ENCODE peak calls at places on chromosomes 3 and 15, in five cellular contexts. T, W, R, L and H are unnamed samples.

GRCh38 chr3:179071161-179071568 is 444 bp downstream of the ZMAT3 start:
- DNase-seq in R (peak), T (no peak), W (peak), L (no peak), H (no peak)

GRCh38 chr3:72011495-72011894 is 226.5 kb upstream of the PROK2 start:
- DNase-seq in L (no peak), W (no peak), R (no peak), T (peak), H (no peak)

GRCh38 chr15:98924311-98925049 is 83.1 kb downstream of the PGPEP1L start:
- DNase-seq in T (peak), L (no peak), R (no peak), W (peak), H (no peak)

GRCh38 chr3:72336821-72337479 is 511.3 kb downstream of the SHQ1 start:
- DNase-seq in W (peak), L (no peak), R (no peak), T (peak), H (peak)

GRCh38 chr3:134355416-134355815 is 18.8 kb downstream of the AMOTL2 start:
- DNase-seq in R (no peak), T (no peak), W (no peak), L (no peak), H (no peak)

GRCh38 chr3:44976002-44976815 is at the start of the genes EXOSC7 and ZDHHC3:
- DNase-seq in T (peak), W (peak), R (peak), L (no peak), H (peak)

GRCh38 chr3:133540896-133541674 is 32.4 kb upstream of the CDV3 start:
- DNase-seq in R (peak), L (peak), W (peak), T (no peak), H (no peak)

GRCh38 chr3:188084751-188085595 is 69.0 kb upstream of the LPP start:
- DNase-seq in T (no peak), W (no peak), L (no peak), R (no peak), H (no peak)

GRCh38 chr15:42143356-42143755 is 13.1 kb downstream of the PLA2G4F start:
- DNase-seq in R (no peak), L (no peak), T (no peak), W (no peak), H (no peak)

GRCh38 chr3:60431599-60431958 is 819.7 kb downstream of the FHIT start:
- DNase-seq in W (no peak), R (no peak), T (no peak), L (no peak), H (no peak)

GRCh38 chr3:131960324-131960723 is 74.5 kb downstream of the CPNE4 start:
- DNase-seq in T (no peak), W (no peak), R (no peak), L (no peak), H (no peak)

GRCh38 chr3:158847885-158848284 is 46.0 kb downstream of the MFSD1 start:
- DNase-seq in R (no peak), T (no peak), W (no peak), L (no peak), H (no peak)

GRCh38 chr3:67804545-67804944 is 150.1 kb upstream of the SUCLG2 start:
- DNase-seq in L (no peak), T (no peak), R (peak), W (no peak), H (no peak)

GRCh38 chr3:99579965-99580364 is 58.4 kb upstream of the COL8A1 start:
- DNase-seq in T (no peak), R (no peak), L (peak), W (no peak), H (no peak)

GRCh38 chr3:9196009-9196408 is 53.4 kb downstream of the SRGAP3 start:
- DNase-seq in T (no peak), L (no peak), R (no peak), W (no peak), H (no peak)

GRCh38 chr3:46981932-46982471 is 2.5 kb downstream of the NBEAL2 start:
- DNase-seq in L (no peak), W (peak), R (no peak), T (no peak), H (no peak)

GRCh38 chr15:48244923-48245322 is 38.8 kb downstream of the SLC12A1 start:
- DNase-seq in T (no peak), L (no peak), R (no peak), W (no peak), H (no peak)

GRCh38 chr15:48914717-48915116 is 36.8 kb downstream of the EID1 start:
- DNase-seq in R (no peak), L (no peak), W (no peak), T (no peak), H (peak)

GRCh38 chr15:43969802-43970375 is 143.1 kb downstream of the WDR76 start:
- DNase-seq in W (no peak), T (no peak), L (no peak), R (no peak), H (no peak)

GRCh38 chr3:48708481-48708889 is 8.5 kb downstream of the IP6K2 start:
- DNase-seq in L (no peak), W (no peak), R (no peak), T (no peak), H (no peak)

GRCh38 chr15:77226652-77227051 is 155.7 kb upstream of the TSPAN3 start:
- DNase-seq in R (no peak), W (peak), L (no peak), T (no peak), H (no peak)

GRCh38 chr3:159852821-159853505 is 135.7 kb upstream of the IL12A start:
- DNase-seq in L (no peak), T (peak), W (peak), R (peak), H (no peak)

GRCh38 chr3:12400795-12401194 is 83.5 kb upstream of the TSEN2 start:
- DNase-seq in T (no peak), R (no peak), L (no peak), W (peak), H (no peak)

GRCh38 chr3:172892158-172892557 is 141.6 kb downstream of the ECT2 start:
- DNase-seq in T (no peak), W (peak), R (no peak), L (no peak), H (no peak)

GRCh38 chr15:67584157-67584556 is 41.7 kb downstream of the MAP2K5 start:
- DNase-seq in W (no peak), L (no peak), T (no peak), R (no peak), H (no peak)

GRCh38 chr3:172666873-172667694 is 43.8 kb downstream of the NCEH1 start:
- DNase-seq in T (peak), R (peak), W (peak), L (no peak), H (peak)

GRCh38 chr15:58870451-58870850 is 63.0 kb downstream of the SLTM start:
- DNase-seq in W (no peak), R (no peak), L (no peak), T (no peak), H (no peak)

GRCh38 chr3:134627831-134628230 is 23.0 kb downstream of the KY start:
- DNase-seq in L (no peak), W (no peak), R (no peak), T (no peak), H (no peak)

GRCh38 chr3:12656193-12656592 is 7.7 kb downstream of the RAF1 start:
- DNase-seq in W (no peak), R (no peak), T (peak), L (no peak), H (no peak)

GRCh38 chr15:37079726-37080125 is 20.6 kb downstream of the MEIS2 start:
- DNase-seq in L (no peak), W (no peak), T (no peak), R (no peak), H (no peak)

GRCh38 chr3:46930945-46931403 is 45.6 kb downstream of the CCDC12 start:
- DNase-seq in T (peak), W (peak), L (no peak), R (no peak), H (no peak)

DNA sequence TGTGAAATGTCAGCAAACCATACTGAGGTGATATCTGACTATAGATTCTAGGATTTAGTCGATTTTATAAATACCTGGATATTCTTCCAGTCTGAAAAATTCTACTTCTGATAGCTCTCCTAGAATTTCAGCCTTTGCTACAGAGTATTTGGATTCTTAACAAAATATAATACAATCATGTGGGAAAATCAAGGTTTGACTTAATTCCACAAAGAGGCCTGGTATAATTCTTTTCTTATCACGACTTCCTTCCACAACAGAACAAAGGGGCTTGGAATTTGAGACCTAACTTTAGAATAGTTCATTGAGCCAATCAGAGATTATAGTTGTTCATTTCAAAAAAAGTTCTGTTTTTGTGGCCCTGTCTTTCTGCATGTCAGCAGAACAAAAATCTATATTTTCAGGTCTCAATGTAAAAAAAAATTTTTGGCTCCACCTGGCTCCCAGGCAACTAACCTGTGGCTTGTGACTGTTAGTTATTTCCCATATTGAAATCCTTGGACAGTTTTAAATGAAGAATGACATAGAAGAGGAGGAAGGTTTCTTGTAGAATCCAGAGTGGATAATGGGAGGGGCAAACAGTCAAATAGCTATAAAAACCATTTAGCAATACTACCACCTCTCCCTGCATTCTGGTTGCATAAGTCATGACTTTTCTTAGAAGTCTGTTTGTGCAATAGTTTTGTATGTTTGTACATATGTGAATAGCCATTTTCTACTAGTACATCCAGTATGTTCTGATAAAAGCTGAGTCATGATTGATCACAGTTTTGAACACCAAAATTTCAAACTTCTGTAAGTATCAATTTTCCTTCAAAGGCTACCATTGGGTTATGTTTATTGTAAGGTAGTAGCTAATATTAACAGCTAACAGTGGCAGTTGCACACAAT is 4.0 kb downstream of the TM4SF1 start:
- DNase-seq in R (no peak), T (no peak), L (no peak), W (peak), H (no peak)
- TF ChIP-seq POLR2A in R (no peak), T (no peak), L (no peak), W (no peak), H (no peak)

DNA sequence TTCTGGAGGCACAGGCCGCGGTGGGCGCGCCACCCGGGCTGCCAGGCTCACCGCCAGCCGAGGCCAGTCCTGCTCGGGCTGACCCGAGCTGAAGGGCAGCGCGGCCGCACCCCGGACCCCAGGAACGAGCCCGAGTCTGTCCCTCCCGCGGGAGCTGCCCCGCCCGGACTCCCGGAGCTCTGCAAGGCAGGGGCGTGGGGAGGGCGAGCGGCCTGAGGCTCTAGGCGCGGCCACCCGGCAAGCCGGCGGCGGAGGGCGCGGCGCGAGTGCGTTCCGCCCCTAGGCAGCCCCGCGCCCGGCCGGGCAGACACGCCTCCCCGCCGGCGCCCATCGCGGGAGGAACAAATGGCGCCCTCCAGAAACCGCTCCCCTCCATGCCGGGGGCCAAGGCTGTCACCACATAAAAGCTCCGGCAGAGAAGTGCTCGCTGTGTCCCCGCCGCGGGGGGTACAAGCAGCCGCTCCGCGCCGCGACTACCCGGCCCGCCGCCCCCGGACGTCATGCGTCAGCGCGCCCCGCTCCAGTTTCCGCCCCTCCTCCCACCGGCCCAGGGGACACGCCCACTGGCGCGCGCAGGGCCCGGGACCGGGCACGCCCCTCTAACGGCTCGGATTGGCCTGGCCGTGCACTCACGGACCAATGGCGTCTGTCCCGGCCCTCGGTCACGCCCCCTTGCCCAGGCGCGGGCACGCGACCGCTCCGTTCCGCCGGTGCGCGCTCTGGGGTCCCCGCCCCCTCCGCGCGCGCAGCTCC is 483 bp upstream of the KLF13 start:
- DNase-seq in T (peak), L (peak), W (peak), R (peak), H (peak)
- TF ChIP-seq POLR2A in T (peak), L (peak), W (peak), R (peak), H (peak)

GRCh38 chr3:194070634-194071409 is 65.1 kb upstream of the HES1 start:
- DNase-seq in L (peak), R (peak), T (peak), W (peak), H (peak)
- TF ChIP-seq POLR2A in L (peak), R (no peak), T (no peak), W (peak), H (no peak)

DNA sequence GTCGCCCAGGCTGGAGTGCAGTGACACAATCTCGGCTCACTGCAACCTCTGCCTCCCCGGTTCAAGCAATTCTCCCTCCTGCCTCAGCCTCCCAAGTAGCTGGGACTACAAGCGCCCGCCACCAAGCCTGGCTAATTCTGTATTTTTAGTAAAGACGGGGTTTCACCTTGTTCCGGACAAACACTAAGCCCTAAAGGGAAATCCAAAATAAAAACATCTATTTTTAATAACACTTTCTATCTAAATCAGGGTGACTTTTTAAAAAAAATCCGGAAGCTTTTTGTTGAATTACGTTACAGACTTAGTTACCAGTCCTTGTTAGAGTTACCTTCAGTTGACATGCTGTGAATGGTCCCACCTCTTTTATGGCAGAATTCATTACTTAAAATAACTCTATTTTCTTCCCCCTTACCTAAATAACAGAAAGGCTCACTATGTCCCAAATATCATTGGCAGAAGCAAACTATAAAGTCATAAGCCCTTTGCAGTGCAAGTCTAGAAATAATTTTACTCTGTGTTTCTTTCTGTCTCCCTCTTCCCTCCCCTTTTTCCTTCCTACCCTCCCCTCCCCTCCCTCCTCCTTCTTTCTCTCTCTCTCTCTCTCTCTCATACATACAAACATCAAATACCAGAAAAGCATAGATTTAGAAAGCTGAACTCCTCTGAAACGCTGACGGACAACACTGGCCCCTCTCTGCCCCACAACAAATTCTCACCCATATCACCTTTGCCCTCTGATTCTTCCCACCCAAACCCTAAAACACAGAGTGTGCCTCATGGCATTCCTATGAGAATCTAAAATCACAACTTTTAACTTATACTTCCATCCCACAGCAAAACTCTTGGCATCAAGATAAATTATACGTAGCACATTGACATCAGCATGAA is 18.3 kb downstream of the THBS1 start:
- DNase-seq in W (peak), L (no peak), T (no peak), R (no peak), H (no peak)
- TF ChIP-seq POLR2A in W (peak), L (no peak), T (no peak), R (no peak), H (no peak)

GRCh38 chr3:155195558-155195957 is 97.9 kb downstream of the STRIT1 start:
- DNase-seq in R (no peak), W (no peak), L (no peak), T (no peak), H (no peak)

GRCh38 chr3:155196131-155197075 is 97.1 kb downstream of the STRIT1 start:
- DNase-seq in R (no peak), L (no peak), W (no peak), T (no peak), H (no peak)

GRCh38 chr3:155194973-155195372 is 98.5 kb downstream of the STRIT1 start:
- DNase-seq in R (no peak), W (no peak), T (no peak), L (no peak), H (no peak)

GRCh38 chr3:155192957-155193746 is 100.3 kb downstream of the STRIT1 start:
- DNase-seq in T (no peak), W (no peak), L (no peak), R (no peak), H (no peak)

DNA sequence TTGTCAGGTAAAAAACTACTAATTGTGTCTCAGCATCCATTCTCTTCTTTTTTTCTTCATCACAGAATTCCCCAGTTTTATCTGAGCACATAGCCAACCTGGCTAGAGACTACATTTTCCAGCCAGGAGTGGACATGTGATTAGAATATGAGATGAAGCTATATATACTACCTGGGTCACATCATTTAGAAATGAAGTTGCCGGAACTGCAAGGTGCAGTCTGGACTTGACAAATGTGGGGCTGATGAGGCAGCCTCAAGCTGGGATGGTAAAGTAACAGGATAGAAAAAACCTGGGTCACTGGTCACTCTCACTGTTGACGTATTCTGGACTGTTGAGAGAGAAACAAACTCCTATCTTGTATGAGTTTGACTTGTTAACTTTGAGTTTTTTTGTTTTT is 99.6 kb downstream of the STRIT1 start:
- DNase-seq in T (no peak), L (no peak), W (no peak), R (no peak), H (no peak)
- TF ChIP-seq POLR2A in T (no peak), L (no peak), W (no peak), R (no peak), H (no peak)

DNA sequence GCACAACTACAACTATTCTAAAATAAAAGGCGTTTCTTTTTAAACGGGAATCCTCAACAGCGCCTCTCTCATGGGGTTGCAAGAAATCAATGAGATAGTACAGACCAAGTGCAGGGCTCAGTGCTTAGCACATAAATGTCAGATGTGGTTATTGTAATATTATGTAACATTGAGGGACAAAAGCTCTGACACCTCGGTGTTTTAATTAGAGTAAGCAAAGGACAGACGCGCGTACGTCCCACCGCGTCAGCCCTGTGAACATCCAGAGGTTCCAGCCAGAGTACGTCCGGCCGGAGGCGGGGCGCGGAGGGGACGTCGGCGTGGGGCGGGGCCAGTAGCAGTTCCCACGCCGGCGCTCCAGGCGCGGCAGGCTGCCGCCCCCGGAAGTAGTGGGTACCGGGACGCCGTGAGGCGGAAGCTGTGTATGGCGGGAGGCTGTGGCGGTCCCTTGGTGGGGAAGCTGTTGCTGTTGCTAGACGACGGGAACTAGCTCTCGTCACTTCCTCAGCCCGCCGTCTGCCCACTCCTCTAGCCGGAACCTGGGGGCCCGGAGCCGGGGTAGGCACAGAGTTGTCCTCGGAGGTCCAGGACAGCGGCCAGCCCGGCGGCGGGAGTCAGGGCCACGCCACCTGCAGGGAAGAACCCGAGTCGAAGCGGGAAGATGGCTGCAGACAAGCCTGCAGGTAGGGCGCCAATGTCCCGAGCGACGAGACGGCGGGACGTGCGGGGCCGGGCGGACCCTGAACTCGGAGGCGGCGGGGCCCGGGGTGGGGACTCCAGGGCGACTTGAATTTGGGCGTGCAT is at the start of gene CNOT10:
- DNase-seq in T (peak), R (peak), L (peak), W (peak), H (peak)
- TF ChIP-seq POLR2A in T (no peak), R (peak), L (peak), W (peak), H (peak)

GRCh38 chr3:190860531-190860930 is 2.0 kb downstream of the GMNC start:
- DNase-seq in W (no peak), T (no peak), L (no peak), R (no peak), H (no peak)

GRCh38 chr3:190863119-190863465 is 598 bp upstream of the GMNC start:
- DNase-seq in T (no peak), R (no peak), W (no peak), L (no peak), H (no peak)

GRCh38 chr3:190865419-190865818 is 2.9 kb upstream of the GMNC start:
- DNase-seq in R (no peak), W (no peak), L (no peak), T (no peak), H (no peak)

GRCh38 chr3:190864002-190864401 is 1.5 kb upstream of the GMNC start:
- DNase-seq in L (no peak), W (no peak), R (no peak), T (no peak), H (no peak)

GRCh38 chr3:190862209-190863118 is at the start of gene GMNC:
- DNase-seq in T (peak), W (peak), R (peak), L (no peak), H (peak)
- TF ChIP-seq POLR2A in T (no peak), W (no peak), R (peak), L (no peak), H (no peak)